ENCODE peak calls at places on chromosomes 3 and 15, in six cellular contexts. U, B, J, F, H and R are unnamed samples.

GRCh38 chr3:42061711-42062408 is 29.3 kb upstream of the TRAK1 start:
- DNase-seq in U (no peak), B (peak), J (peak), F (no peak), H (peak), R (no peak)

GRCh38 chr15:100291106-100291505 is 50.7 kb downstream of the ADAMTS17 start:
- DNase-seq in U (no peak), B (peak), J (no peak), F (no peak), H (no peak), R (no peak)

GRCh38 chr3:134030382-134030753 is 643 bp upstream of the SLCO2A1 start:
- DNase-seq in U (no peak), B (no peak), J (peak), F (no peak), H (no peak), R (no peak)

GRCh38 chr3:141331370-141332318 is 36.7 kb upstream of the ZBTB38 start:
- DNase-seq in U (peak), B (peak), J (no peak), F (no peak), H (peak), R (no peak)

GRCh38 chr3:74465652-74466415 is 148.6 kb downstream of the CNTN3 start:
- DNase-seq in U (no peak), B (peak), J (no peak), F (no peak), H (no peak), R (no peak)

GRCh38 chr3:99883138-99883461 is 65.4 kb downstream of the CMSS1 start:
- DNase-seq in U (no peak), B (no peak), J (no peak), F (no peak), H (no peak), R (no peak)

GRCh38 chr3:110821586-110821985 is 250.0 kb upstream of the NECTIN3 start:
- DNase-seq in U (no peak), B (no peak), J (no peak), F (no peak), H (no peak), R (no peak)

GRCh38 chr15:51349156-51349844 is 7.8 kb downstream of the GLDN start:
- DNase-seq in U (no peak), B (no peak), J (no peak), F (no peak), H (no peak), R (no peak)

GRCh38 chr3:186097663-186098451 is 11.0 kb downstream of the ETV5 start:
- DNase-seq in U (no peak), B (peak), J (peak), F (no peak), H (no peak), R (no peak)

GRCh38 chr3:38346584-38347410 is at the start of gene XYLB:
- DNase-seq in U (peak), B (peak), J (peak), F (peak), H (no peak), R (peak)

GRCh38 chr3:117314441-117314840 is 604.9 kb downstream of the TUSC7 start:
- DNase-seq in U (no peak), B (no peak), J (no peak), F (no peak), H (no peak), R (no peak)

GRCh38 chr15:33293619-33294309 is 17.0 kb upstream of the RYR3 start:
- DNase-seq in U (no peak), B (peak), J (peak), F (no peak), H (no peak), R (no peak)

GRCh38 chr3:1404270-1404669 is 311.4 kb downstream of the CNTN6 start:
- DNase-seq in U (no peak), B (peak), J (peak), F (no peak), H (no peak), R (no peak)

GRCh38 chr3:187742351-187743171 is 2.7 kb downstream of the BCL6 start:
- DNase-seq in U (no peak), B (peak), J (no peak), F (no peak), H (no peak), R (no peak)
- TF ChIP-seq CTCF in U (no peak), B (no peak), J (no peak), F (no peak), H (no peak), R (no peak)

GRCh38 chr3:195226445-195226844 is 44.5 kb downstream of the XXYLT1 start:
- DNase-seq in U (no peak), B (no peak), J (no peak), F (no peak), H (no peak), R (no peak)

GRCh38 chr3:195224156-195224979 is 46.6 kb downstream of the XXYLT1 start:
- DNase-seq in U (no peak), B (no peak), J (peak), F (no peak), H (no peak), R (no peak)

GRCh38 chr3:195224980-195225580 is 45.9 kb downstream of the XXYLT1 start:
- DNase-seq in U (no peak), B (no peak), J (no peak), F (no peak), H (no peak), R (no peak)

GRCh38 chr3:195227871-195228270 is 43.1 kb downstream of the XXYLT1 start:
- DNase-seq in U (no peak), B (no peak), J (no peak), F (no peak), H (no peak), R (no peak)

DNA sequence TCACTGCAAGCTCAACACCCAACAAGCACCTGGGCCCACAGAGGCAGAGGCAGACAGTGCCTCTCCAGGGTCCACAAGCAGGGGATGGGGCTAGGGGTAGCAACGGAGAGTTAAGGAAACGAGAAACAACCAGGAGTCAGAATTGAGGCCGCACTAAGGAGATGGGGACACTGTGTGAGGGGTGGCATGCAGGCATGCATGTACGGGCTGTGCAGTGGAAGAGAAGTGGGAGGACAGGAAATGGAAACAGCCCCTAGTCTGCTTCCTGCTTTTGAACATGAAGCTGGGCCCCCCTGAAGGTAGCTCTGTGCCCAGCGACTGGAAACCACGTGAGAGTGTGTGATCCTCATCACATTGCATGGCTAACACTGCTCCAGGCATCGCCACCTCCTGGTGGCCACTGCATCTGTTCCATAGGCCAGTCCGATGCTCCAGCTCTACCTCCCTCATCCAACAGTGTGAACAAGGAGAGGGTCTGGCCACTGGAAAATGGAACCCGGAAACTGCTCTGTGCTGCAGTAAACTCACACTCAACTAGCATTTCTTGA is 44.0 kb downstream of the XXYLT1 start:
- DNase-seq in U (no peak), B (peak), J (peak), F (no peak), H (no peak), R (peak)
- TF ChIP-seq CTCF in U (peak), B (peak), J (peak), F (no peak), H (peak), R (peak)

DNA sequence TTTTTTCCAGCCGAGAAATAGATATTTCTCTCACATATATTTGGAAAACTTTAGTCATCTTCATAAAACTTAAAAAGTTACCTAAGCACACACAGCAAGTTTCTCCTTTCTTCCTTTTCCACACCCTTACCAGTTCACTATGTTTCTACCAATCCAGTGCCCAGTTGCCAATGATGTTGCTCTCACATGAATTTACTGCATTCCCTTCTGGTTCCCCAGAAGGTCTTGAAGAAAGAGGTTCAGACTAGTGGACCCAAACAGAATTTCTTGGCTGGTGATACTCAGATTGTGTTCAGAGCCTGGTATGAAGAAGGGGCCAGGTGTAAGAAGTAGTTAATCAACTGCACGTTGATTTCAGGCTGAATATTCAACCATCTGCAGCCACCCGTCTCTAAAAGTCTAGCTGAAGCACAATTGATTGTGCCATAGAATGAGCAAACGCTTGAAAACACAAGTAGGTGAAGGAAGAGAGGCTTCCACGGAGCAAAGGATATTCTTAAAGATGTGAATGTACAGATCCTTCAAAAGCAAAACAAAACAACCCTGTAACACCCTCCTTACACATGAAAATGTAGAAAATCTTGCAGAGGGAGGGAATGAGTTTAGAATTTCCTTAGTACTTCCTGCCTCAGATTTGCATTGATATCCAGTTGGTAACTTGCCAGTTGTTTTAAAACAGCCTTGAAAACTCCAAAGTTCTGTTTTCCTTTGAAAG is 4.6 kb downstream of the RBMS3 start:
- DNase-seq in U (no peak), B (peak), J (no peak), F (no peak), H (no peak), R (no peak)
- TF ChIP-seq CTCF in U (no peak), B (no peak), J (no peak), F (no peak), H (no peak), R (no peak)

GRCh38 chr3:48623851-48624547 is 2.4 kb upstream of the TMEM89 start:
- DNase-seq in U (no peak), B (no peak), J (peak), F (no peak), H (no peak), R (no peak)
- TF ChIP-seq CTCF in U (no peak), B (no peak), J (no peak), F (no peak), H (no peak), R (no peak)

GRCh38 chr3:23763040-23763477 is 42.7 kb upstream of the UBE2E1 start:
- DNase-seq in U (no peak), B (peak), J (no peak), F (peak), H (no peak), R (no peak)

GRCh38 chr3:23760871-23761373 is 44.8 kb upstream of the UBE2E1 start:
- DNase-seq in U (peak), B (no peak), J (peak), F (no peak), H (no peak), R (peak)

GRCh38 chr3:23762214-23763039 is 43.3 kb upstream of the UBE2E1 start:
- DNase-seq in U (peak), B (no peak), J (no peak), F (no peak), H (no peak), R (peak)

GRCh38 chr3:23760325-23760724 is 45.4 kb upstream of the UBE2E1 start:
- DNase-seq in U (peak), B (no peak), J (no peak), F (no peak), H (no peak), R (no peak)

DNA sequence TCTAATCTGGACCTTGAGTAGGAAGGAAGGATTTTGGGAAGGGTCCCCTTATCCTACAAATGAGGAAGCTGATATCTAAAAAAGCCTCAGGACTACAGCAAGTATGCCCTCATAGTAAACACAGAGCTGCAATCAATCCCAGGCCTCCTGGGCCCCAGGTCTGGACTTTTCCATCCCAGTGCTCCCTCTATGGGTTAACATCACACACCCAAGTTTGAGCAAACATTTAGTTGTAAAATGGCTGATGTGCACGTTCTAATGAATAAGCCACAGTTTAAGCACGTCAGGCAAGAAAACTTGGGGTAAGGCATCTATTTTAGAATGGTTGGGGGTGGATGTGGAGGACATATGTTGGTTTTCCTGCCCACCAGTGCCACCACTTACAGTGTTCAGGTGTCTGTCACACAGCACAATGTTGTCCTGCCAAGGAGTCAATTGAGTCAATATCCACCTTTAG is 44.3 kb upstream of the UBE2E1 start:
- DNase-seq in U (peak), B (peak), J (peak), F (no peak), H (no peak), R (peak)
- TF ChIP-seq CTCF in U (peak), B (peak), J (peak), F (no peak), H (peak), R (peak)

GRCh38 chr3:157906627-157907026 is 199.6 kb downstream of the SHOX2 start:
- DNase-seq in U (no peak), B (peak), J (no peak), F (no peak), H (peak), R (no peak)
- TF ChIP-seq CTCF in U (no peak), B (no peak), J (no peak), F (no peak), H (peak), R (no peak)

GRCh38 chr3:172359231-172359630 is 89.0 kb downstream of the GHSR start:
- DNase-seq in U (no peak), B (no peak), J (peak), F (no peak), H (no peak), R (no peak)
- TF ChIP-seq CTCF in U (no peak), B (no peak), J (no peak), F (no peak), H (no peak), R (no peak)

GRCh38 chr3:187259171-187259570 is 32.4 kb downstream of the MASP1 start:
- DNase-seq in U (no peak), B (no peak), J (peak), F (no peak), H (no peak), R (no peak)
- TF ChIP-seq CTCF in U (no peak), B (no peak), J (peak), F (no peak), H (no peak), R (no peak)

GRCh38 chr3:57088503-57088902 is 28.0 kb downstream of the SPATA12 start:
- DNase-seq in U (no peak), B (no peak), J (no peak), F (no peak), H (no peak), R (no peak)
- TF ChIP-seq CTCF in U (no peak), B (no peak), J (no peak), F (no peak), H (no peak), R (no peak)